ENCODE peak calls at places on chromosomes 3 and 15, in nine cellular contexts. One of them, this sample, is unnamed.

GRCh38 chr3:141537866-141538265 is 51.0 kb downstream of the RASA2 start:
- DNase-seq in endodermal cell: no peak
- DNase-seq in activated naive CD8-positive, alpha-beta T cell treated with anti-CD3 and anti-CD28 coated beads, Interleukin-2, amount 10 ng/mL, durations not matched to agents 7 days and 5 days: no peak
- DNase-seq in A549: no peak
- DNase-seq in stimulated activated CD4-positive, alpha-beta T cell treated with anti-CD3 and anti-CD28 coated beads, Interleukin-1b, Interleukin-23, amount 100 ng/mL, for 4 hours: no peak
- DNase-seq in cardiac fibroblast: peak; percentile 57
- DNase-seq in pancreas: no peak
- DNase-seq in WTC11: no peak
- DNase-seq in T-helper 17 cell: no peak
- DNase-seq in this sample: no peak

GRCh38 chr3:147218976-147219375 is 187.4 kb downstream of the ZIC4 start:
- DNase-seq in endodermal cell: no peak
- DNase-seq in pancreas: no peak
- DNase-seq in cardiac fibroblast: no peak
- DNase-seq in WTC11: no peak
- DNase-seq in activated naive CD8-positive, alpha-beta T cell treated with anti-CD3 and anti-CD28 coated beads, Interleukin-2, amount 10 ng/mL, durations not matched to agents 7 days and 5 days: no peak
- DNase-seq in A549: no peak
- DNase-seq in T-helper 17 cell: no peak
- DNase-seq in stimulated activated CD4-positive, alpha-beta T cell treated with anti-CD3 and anti-CD28 coated beads, Interleukin-1b, Interleukin-23, amount 100 ng/mL, for 4 hours: no peak
- DNase-seq in this sample: peak; percentile 14

GRCh38 chr3:181549266-181549665 is 162.5 kb upstream of the SOX2 start:
- DNase-seq in activated naive CD8-positive, alpha-beta T cell treated with anti-CD3 and anti-CD28 coated beads, Interleukin-2, amount 10 ng/mL, durations not matched to agents 7 days and 5 days: no peak
- DNase-seq in pancreas: no peak
- DNase-seq in WTC11: no peak
- DNase-seq in stimulated activated CD4-positive, alpha-beta T cell treated with anti-CD3 and anti-CD28 coated beads, Interleukin-1b, Interleukin-23, amount 100 ng/mL, for 4 hours: no peak
- DNase-seq in endodermal cell: no peak
- DNase-seq in cardiac fibroblast: no peak
- DNase-seq in A549: no peak
- DNase-seq in T-helper 17 cell: no peak
- DNase-seq in this sample: no peak

GRCh38 chr3:196740476-196741400 is 1.1 kb downstream of the PAK2 start:
- DNase-seq in A549: peak; percentile 15
- DNase-seq in pancreas: no peak
- DNase-seq in stimulated activated CD4-positive, alpha-beta T cell treated with anti-CD3 and anti-CD28 coated beads, Interleukin-1b, Interleukin-23, amount 100 ng/mL, for 4 hours: no peak
- DNase-seq in T-helper 17 cell: no peak
- DNase-seq in WTC11: no peak
- DNase-seq in activated naive CD8-positive, alpha-beta T cell treated with anti-CD3 and anti-CD28 coated beads, Interleukin-2, amount 10 ng/mL, durations not matched to agents 7 days and 5 days: no peak
- DNase-seq in cardiac fibroblast: peak; percentile 70
- DNase-seq in endodermal cell: no peak
- DNase-seq in this sample: peak; percentile 42

GRCh38 chr3:84108442-84108971 is 850.3 kb upstream of the CADM2 start:
- DNase-seq in endodermal cell: no peak
- DNase-seq in stimulated activated CD4-positive, alpha-beta T cell treated with anti-CD3 and anti-CD28 coated beads, Interleukin-1b, Interleukin-23, amount 100 ng/mL, for 4 hours: no peak
- DNase-seq in WTC11: no peak
- DNase-seq in T-helper 17 cell: no peak
- DNase-seq in pancreas: no peak
- DNase-seq in A549: peak; percentile 57
- DNase-seq in activated naive CD8-positive, alpha-beta T cell treated with anti-CD3 and anti-CD28 coated beads, Interleukin-2, amount 10 ng/mL, durations not matched to agents 7 days and 5 days: no peak
- DNase-seq in cardiac fibroblast: peak; percentile 35
- DNase-seq in this sample: peak; percentile 12

GRCh38 chr3:159005148-159005547 is 203.3 kb downstream of the MFSD1 start:
- DNase-seq in cardiac fibroblast: no peak
- DNase-seq in T-helper 17 cell: no peak
- DNase-seq in endodermal cell: no peak
- DNase-seq in A549: no peak
- DNase-seq in WTC11: no peak
- DNase-seq in activated naive CD8-positive, alpha-beta T cell treated with anti-CD3 and anti-CD28 coated beads, Interleukin-2, amount 10 ng/mL, durations not matched to agents 7 days and 5 days: no peak
- DNase-seq in stimulated activated CD4-positive, alpha-beta T cell treated with anti-CD3 and anti-CD28 coated beads, Interleukin-1b, Interleukin-23, amount 100 ng/mL, for 4 hours: no peak
- DNase-seq in pancreas: no peak
- DNase-seq in this sample: no peak

GRCh38 chr3:5195605-5196004 is 8.1 kb downstream of the EDEM1 start:
- DNase-seq in pancreas: no peak
- DNase-seq in activated naive CD8-positive, alpha-beta T cell treated with anti-CD3 and anti-CD28 coated beads, Interleukin-2, amount 10 ng/mL, durations not matched to agents 7 days and 5 days: no peak
- DNase-seq in T-helper 17 cell: peak; percentile 16
- DNase-seq in WTC11: no peak
- DNase-seq in endodermal cell: no peak
- DNase-seq in cardiac fibroblast: peak; percentile 20
- DNase-seq in stimulated activated CD4-positive, alpha-beta T cell treated with anti-CD3 and anti-CD28 coated beads, Interleukin-1b, Interleukin-23, amount 100 ng/mL, for 4 hours: no peak
- DNase-seq in A549: no peak
- DNase-seq in this sample: no peak

GRCh38 chr3:152899306-152899705 is 64.4 kb downstream of the P2RY1 start:
- DNase-seq in activated naive CD8-positive, alpha-beta T cell treated with anti-CD3 and anti-CD28 coated beads, Interleukin-2, amount 10 ng/mL, durations not matched to agents 7 days and 5 days: no peak
- DNase-seq in WTC11: no peak
- DNase-seq in stimulated activated CD4-positive, alpha-beta T cell treated with anti-CD3 and anti-CD28 coated beads, Interleukin-1b, Interleukin-23, amount 100 ng/mL, for 4 hours: no peak
- DNase-seq in pancreas: no peak
- DNase-seq in T-helper 17 cell: no peak
- DNase-seq in A549: no peak
- DNase-seq in cardiac fibroblast: no peak
- DNase-seq in endodermal cell: no peak
- DNase-seq in this sample: no peak

GRCh38 chr3:50442940-50443579 is 60.4 kb downstream of the CACNA2D2 start:
- DNase-seq in A549: no peak
- DNase-seq in activated naive CD8-positive, alpha-beta T cell treated with anti-CD3 and anti-CD28 coated beads, Interleukin-2, amount 10 ng/mL, durations not matched to agents 7 days and 5 days: no peak
- DNase-seq in WTC11: no peak
- DNase-seq in pancreas: no peak
- DNase-seq in endodermal cell: no peak
- DNase-seq in cardiac fibroblast: no peak
- DNase-seq in stimulated activated CD4-positive, alpha-beta T cell treated with anti-CD3 and anti-CD28 coated beads, Interleukin-1b, Interleukin-23, amount 100 ng/mL, for 4 hours: no peak
- DNase-seq in T-helper 17 cell: no peak
- DNase-seq in this sample: no peak

GRCh38 chr3:13104511-13104910 is 31.3 kb upstream of the IQSEC1 start:
- DNase-seq in stimulated activated CD4-positive, alpha-beta T cell treated with anti-CD3 and anti-CD28 coated beads, Interleukin-1b, Interleukin-23, amount 100 ng/mL, for 4 hours: no peak
- DNase-seq in endodermal cell: no peak
- DNase-seq in A549: no peak
- DNase-seq in activated naive CD8-positive, alpha-beta T cell treated with anti-CD3 and anti-CD28 coated beads, Interleukin-2, amount 10 ng/mL, durations not matched to agents 7 days and 5 days: no peak
- DNase-seq in T-helper 17 cell: no peak
- DNase-seq in WTC11: peak; percentile 12
- DNase-seq in pancreas: peak; percentile 55
- DNase-seq in cardiac fibroblast: no peak
- DNase-seq in this sample: no peak

GRCh38 chr3:125957674-125958510 is 11.1 kb upstream of the ROPN1B start:
- DNase-seq in cardiac fibroblast: no peak
- DNase-seq in T-helper 17 cell: no peak
- DNase-seq in activated naive CD8-positive, alpha-beta T cell treated with anti-CD3 and anti-CD28 coated beads, Interleukin-2, amount 10 ng/mL, durations not matched to agents 7 days and 5 days: no peak
- DNase-seq in stimulated activated CD4-positive, alpha-beta T cell treated with anti-CD3 and anti-CD28 coated beads, Interleukin-1b, Interleukin-23, amount 100 ng/mL, for 4 hours: no peak
- DNase-seq in WTC11: peak; percentile 41
- DNase-seq in A549: no peak
- DNase-seq in endodermal cell: no peak
- DNase-seq in pancreas: no peak
- DNase-seq in this sample: no peak

GRCh38 chr15:78540955-78541743 is 905 bp downstream of the PSMA4 start:
- DNase-seq in WTC11: no peak
- DNase-seq in activated naive CD8-positive, alpha-beta T cell treated with anti-CD3 and anti-CD28 coated beads, Interleukin-2, amount 10 ng/mL, durations not matched to agents 7 days and 5 days: no peak
- DNase-seq in A549: peak; percentile 12
- DNase-seq in endodermal cell: no peak
- DNase-seq in cardiac fibroblast: peak; percentile 9
- DNase-seq in pancreas: no peak
- DNase-seq in T-helper 17 cell: no peak
- DNase-seq in stimulated activated CD4-positive, alpha-beta T cell treated with anti-CD3 and anti-CD28 coated beads, Interleukin-1b, Interleukin-23, amount 100 ng/mL, for 4 hours: no peak
- DNase-seq in this sample: no peak

GRCh38 chr3:129161860-129162271 is 1.0 kb upstream of the ISY1 start:
- DNase-seq in T-helper 17 cell: peak; percentile 12
- DNase-seq in cardiac fibroblast: no peak
- DNase-seq in activated naive CD8-positive, alpha-beta T cell treated with anti-CD3 and anti-CD28 coated beads, Interleukin-2, amount 10 ng/mL, durations not matched to agents 7 days and 5 days: peak; percentile 47
- DNase-seq in endodermal cell: peak; percentile 75
- DNase-seq in A549: no peak
- DNase-seq in WTC11: no peak
- DNase-seq in pancreas: no peak
- DNase-seq in stimulated activated CD4-positive, alpha-beta T cell treated with anti-CD3 and anti-CD28 coated beads, Interleukin-1b, Interleukin-23, amount 100 ng/mL, for 4 hours: no peak
- DNase-seq in this sample: no peak

GRCh38 chr15:96896766-96897165 is 566.3 kb downstream of the NR2F2 start:
- DNase-seq in activated naive CD8-positive, alpha-beta T cell treated with anti-CD3 and anti-CD28 coated beads, Interleukin-2, amount 10 ng/mL, durations not matched to agents 7 days and 5 days: no peak
- DNase-seq in A549: no peak
- DNase-seq in stimulated activated CD4-positive, alpha-beta T cell treated with anti-CD3 and anti-CD28 coated beads, Interleukin-1b, Interleukin-23, amount 100 ng/mL, for 4 hours: no peak
- DNase-seq in cardiac fibroblast: no peak
- DNase-seq in T-helper 17 cell: no peak
- DNase-seq in endodermal cell: no peak
- DNase-seq in WTC11: no peak
- DNase-seq in pancreas: no peak
- DNase-seq in this sample: no peak

GRCh38 chr3:90007786-90008499 is 900.5 kb downstream of the EPHA3 start:
- DNase-seq in endodermal cell: no peak
- DNase-seq in T-helper 17 cell: no peak
- DNase-seq in pancreas: no peak
- DNase-seq in stimulated activated CD4-positive, alpha-beta T cell treated with anti-CD3 and anti-CD28 coated beads, Interleukin-1b, Interleukin-23, amount 100 ng/mL, for 4 hours: no peak
- DNase-seq in activated naive CD8-positive, alpha-beta T cell treated with anti-CD3 and anti-CD28 coated beads, Interleukin-2, amount 10 ng/mL, durations not matched to agents 7 days and 5 days: no peak
- DNase-seq in WTC11: no peak
- DNase-seq in cardiac fibroblast: peak; percentile 85
- DNase-seq in A549: no peak
- DNase-seq in this sample: no peak

GRCh38 chr3:117752984-117753717 is 1043.6 kb downstream of the TUSC7 start:
- DNase-seq in T-helper 17 cell: no peak
- DNase-seq in activated naive CD8-positive, alpha-beta T cell treated with anti-CD3 and anti-CD28 coated beads, Interleukin-2, amount 10 ng/mL, durations not matched to agents 7 days and 5 days: no peak
- DNase-seq in cardiac fibroblast: no peak
- DNase-seq in stimulated activated CD4-positive, alpha-beta T cell treated with anti-CD3 and anti-CD28 coated beads, Interleukin-1b, Interleukin-23, amount 100 ng/mL, for 4 hours: no peak
- DNase-seq in WTC11: no peak
- DNase-seq in A549: no peak
- DNase-seq in endodermal cell: no peak
- DNase-seq in pancreas: no peak
- DNase-seq in this sample: no peak

GRCh38 chr3:171320721-171321120 is 139.5 kb downstream of the TNIK start:
- DNase-seq in WTC11: no peak
- DNase-seq in pancreas: no peak
- DNase-seq in endodermal cell: no peak
- DNase-seq in stimulated activated CD4-positive, alpha-beta T cell treated with anti-CD3 and anti-CD28 coated beads, Interleukin-1b, Interleukin-23, amount 100 ng/mL, for 4 hours: no peak
- DNase-seq in A549: no peak
- DNase-seq in cardiac fibroblast: peak; percentile 49
- DNase-seq in T-helper 17 cell: no peak
- DNase-seq in activated naive CD8-positive, alpha-beta T cell treated with anti-CD3 and anti-CD28 coated beads, Interleukin-2, amount 10 ng/mL, durations not matched to agents 7 days and 5 days: no peak
- DNase-seq in this sample: peak; percentile 29

GRCh38 chr15:36951747-36952247 is 148.6 kb downstream of the MEIS2 start:
- DNase-seq in activated naive CD8-positive, alpha-beta T cell treated with anti-CD3 and anti-CD28 coated beads, Interleukin-2, amount 10 ng/mL, durations not matched to agents 7 days and 5 days: no peak
- DNase-seq in cardiac fibroblast: peak; percentile 52
- DNase-seq in pancreas: no peak
- DNase-seq in A549: peak; percentile 2
- DNase-seq in WTC11: no peak
- DNase-seq in stimulated activated CD4-positive, alpha-beta T cell treated with anti-CD3 and anti-CD28 coated beads, Interleukin-1b, Interleukin-23, amount 100 ng/mL, for 4 hours: no peak
- DNase-seq in T-helper 17 cell: no peak
- DNase-seq in endodermal cell: no peak
- DNase-seq in this sample: no peak

GRCh38 chr3:23075478-23075877 is 127.6 kb upstream of the UBE2E2 start:
- DNase-seq in cardiac fibroblast: peak; percentile 29
- DNase-seq in pancreas: no peak
- DNase-seq in stimulated activated CD4-positive, alpha-beta T cell treated with anti-CD3 and anti-CD28 coated beads, Interleukin-1b, Interleukin-23, amount 100 ng/mL, for 4 hours: no peak
- DNase-seq in WTC11: no peak
- DNase-seq in endodermal cell: no peak
- DNase-seq in A549: no peak
- DNase-seq in activated naive CD8-positive, alpha-beta T cell treated with anti-CD3 and anti-CD28 coated beads, Interleukin-2, amount 10 ng/mL, durations not matched to agents 7 days and 5 days: no peak
- DNase-seq in T-helper 17 cell: no peak
- DNase-seq in this sample: peak; percentile 75